ENCODE peak calls at places on chromosomes 3 and 15, in six cellular contexts. W is right lobe of liver, I is lower leg skin, V is type B pancreatic cell, O is astrocyte of the cerebellum, F is GM12865. R is an unnamed sample.

GRCh38 chr3:195855471-195856409 is 44.0 kb upstream of the MUC4 start:
- DNase-seq in W (no peak), I (no peak), O (no peak), V (no peak), F (no peak), R (no peak)

GRCh38 chr3:171461087-171461917 is 1.1 kb upstream of the TNIK start:
- DNase-seq in F (peak; percentile 76), V (no peak), I (no peak), O (no peak), W (no peak), R (peak; percentile 23)

GRCh38 chr15:69337133-69337532 is 38.4 kb downstream of the PAQR5 start:
- DNase-seq in O (no peak), F (no peak), V (no peak), W (no peak), I (no peak), R (no peak)

GRCh38 chr3:118968111-118968510 is 66.5 kb downstream of the IGSF11 start:
- DNase-seq in W (no peak), F (no peak), O (no peak), V (no peak), I (no peak), R (no peak)

GRCh38 chr3:58180940-58181587 is 29.7 kb downstream of the DNASE1L3 start:
- DNase-seq in O (no peak), I (no peak), F (no peak), V (no peak), W (no peak), R (no peak)

GRCh38 chr3:34072297-34072696 is 273.9 kb downstream of the PDCD6IP start:
- DNase-seq in F (peak; percentile 34), W (no peak), O (no peak), V (no peak), I (no peak), R (no peak)

GRCh38 chr3:197022405-197023231 is 7.0 kb downstream of the MELTF start:
- DNase-seq in W (no peak), V (no peak), I (peak; percentile 76), O (no peak), F (peak; percentile 37), R (no peak)

GRCh38 chr3:108477511-108478147 is 32.8 kb downstream of the MYH15 start:
- DNase-seq in F (peak; percentile 73), O (peak; percentile 60), W (peak; percentile 38), I (no peak), V (no peak), R (peak; percentile 87)

GRCh38 chr15:66651198-66651597 is 50.8 kb upstream of the SMAD6 start:
- DNase-seq in V (no peak), W (no peak), O (no peak), I (no peak), F (no peak), R (no peak)

GRCh38 chr3:177563381-177563780 is 366.1 kb upstream of the TBL1XR1 start:
- DNase-seq in W (no peak), V (no peak), O (no peak), I (no peak), F (no peak), R (no peak)

GRCh38 chr3:126512026-126512425 is 5.5 kb downstream of the UROC1 start:
- DNase-seq in I (no peak), V (no peak), W (peak; percentile 47), O (no peak), F (no peak), R (no peak)

GRCh38 chr3:95810468-95810867 is 1003.9 kb upstream of the EPHA6 start:
- DNase-seq in I (no peak), W (no peak), F (no peak), V (no peak), O (no peak), R (no peak)

GRCh38 chr3:118636841-118637240 is 397.8 kb downstream of the IGSF11 start:
- DNase-seq in O (no peak), I (no peak), F (peak; percentile 10), W (no peak), V (no peak), R (no peak)

GRCh38 chr3:26963356-26963742 is 340.8 kb downstream of the LRRC3B start:
- DNase-seq in I (no peak), V (no peak), W (no peak), F (no peak), O (no peak), R (no peak)

GRCh38 chr3:81216192-81216591 is 545.3 kb downstream of the GBE1 start:
- DNase-seq in I (no peak), F (no peak), W (no peak), O (peak; percentile 15), V (no peak), R (no peak)

GRCh38 chr3:54846085-54846484 is 81.8 kb downstream of the LRTM1 start:
- DNase-seq in F (no peak), V (no peak), O (no peak), I (no peak), W (no peak), R (no peak)

GRCh38 chr3:52253314-52254260 is 8.0 kb downstream of the PPM1M start:
- DNase-seq in O (no peak), W (peak; percentile 45), V (no peak), I (peak; percentile 87), F (peak; percentile 92), R (no peak)

GRCh38 chr3:111733856-111734255 is 125.2 kb upstream of the PHLDB2 start:
- DNase-seq in W (no peak), F (no peak), I (no peak), V (no peak), O (no peak), R (no peak)

GRCh38 chr3:194281766-194282165 is 69.4 kb downstream of the CPN2 start:
- DNase-seq in W (no peak), V (no peak), I (peak; percentile 43), O (no peak), F (no peak), R (no peak)

GRCh38 chr3:131568460-131568859 is 65.7 kb upstream of the MRPL3 start:
- DNase-seq in O (no peak), I (no peak), F (no peak), W (no peak), V (no peak), R (no peak)

GRCh38 chr3:3165650-3166049 is 13.8 kb downstream of the CRBN start:
- DNase-seq in I (no peak), W (no peak), F (no peak), V (no peak), O (no peak), R (no peak)

GRCh38 chr3:101216710-101217457 is 103.5 kb downstream of the IMPG2 start:
- DNase-seq in V (no peak), I (peak; percentile 87), O (no peak), W (no peak), F (peak; percentile 15), R (no peak)

GRCh38 chr3:156264771-156265170 is 144.4 kb downstream of the KCNAB1 start:
- DNase-seq in W (no peak), I (no peak), O (no peak), F (no peak), V (no peak), R (no peak)

GRCh38 chr3:33119891-33120290 is 6.1 kb downstream of the CRTAP start:
- DNase-seq in F (no peak), V (no peak), I (peak; percentile 80), W (no peak), O (no peak), R (no peak)

GRCh38 chr15:46441294-46442062 is 806.6 kb downstream of the SQOR start:
- DNase-seq in V (no peak), W (no peak), I (no peak), O (no peak), F (no peak), R (no peak)

GRCh38 chr3:173725507-173725906 is 328.0 kb downstream of the NLGN1 start:
- DNase-seq in O (no peak), F (no peak), I (no peak), W (no peak), V (no peak), R (no peak)

GRCh38 chr3:171904829-171905228 is 61.7 kb downstream of the TMEM212 start:
- DNase-seq in I (no peak), W (no peak), F (no peak), V (no peak), O (peak; percentile 1), R (no peak)

GRCh38 chr3:184582998-184583344 is 21.4 kb downstream of the EPHB3 start:
- DNase-seq in I (no peak), W (no peak), F (no peak), O (no peak), V (no peak), R (no peak)

GRCh38 chr3:153348457-153349137 is 186.6 kb downstream of the RAP2B start:
- DNase-seq in O (no peak), W (no peak), I (no peak), V (no peak), F (no peak), R (no peak)

GRCh38 chr3:160963949-160964348 is 141.2 kb downstream of the B3GALNT1 start:
- DNase-seq in O (no peak), F (no peak), V (no peak), W (no peak), I (no peak), R (no peak)
- TF ChIP-seq CTCF in O (no peak), F (no peak), V (no peak), W (no peak), I (no peak), R (no peak)

GRCh38 chr3:182490601-182491485 is 302.5 kb upstream of the ATP11B start:
- DNase-seq in I (no peak), V (no peak), O (peak; percentile 28), W (no peak), F (peak; percentile 34), R (peak; percentile 18)
- TF ChIP-seq CTCF in I (no peak), V (peak; percentile 77), O (peak; percentile 59), W (peak; percentile 39), F (peak; percentile 28), R (peak; percentile 62)

DNA sequence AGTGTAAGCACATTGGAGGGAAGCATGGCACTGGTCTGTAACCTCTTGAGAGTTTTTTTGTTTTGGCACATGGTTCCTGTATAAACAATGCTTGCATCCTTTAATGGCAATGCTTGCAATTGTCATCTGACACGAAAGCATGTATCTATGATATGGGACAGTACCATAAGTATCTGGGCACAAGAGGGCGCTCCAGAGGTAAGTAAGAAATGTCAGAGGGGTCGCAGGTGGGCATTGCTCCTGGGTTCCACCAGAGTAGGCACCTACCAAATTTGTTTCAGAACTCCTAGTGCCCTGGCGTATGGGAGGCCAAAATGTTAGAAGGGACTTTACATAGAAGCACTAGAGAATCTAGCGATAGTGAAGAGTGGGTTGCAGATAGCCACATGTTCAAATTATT is 58.7 kb upstream of the BCHE start:
- DNase-seq in O (no peak), V (no peak), F (peak; percentile 24), I (no peak), W (no peak), R (no peak)
- TF ChIP-seq CTCF in O (peak; percentile 37), V (peak; percentile 65), F (peak; percentile 39), I (no peak), W (no peak), R (peak; percentile 43)

GRCh38 chr15:82105458-82106205 is 59.8 kb upstream of the MEX3B start:
- DNase-seq in V (no peak), O (peak; percentile 60), W (no peak), I (no peak), F (no peak), R (no peak)

GRCh38 chr15:82098674-82099073 is 52.9 kb upstream of the MEX3B start:
- DNase-seq in F (no peak), O (no peak), W (no peak), V (no peak), I (no peak), R (no peak)

GRCh38 chr15:82100116-82100795 is 54.4 kb upstream of the MEX3B start:
- DNase-seq in F (no peak), W (no peak), O (no peak), V (no peak), I (no peak), R (no peak)

GRCh38 chr15:82106671-82107070 is 60.9 kb upstream of the MEX3B start:
- DNase-seq in W (no peak), F (no peak), V (no peak), O (no peak), I (no peak), R (no peak)

GRCh38 chr15:82103500-82103899 is 57.7 kb upstream of the MEX3B start:
- DNase-seq in V (no peak), W (no peak), F (no peak), O (no peak), I (no peak), R (no peak)
- TF ChIP-seq CTCF in V (no peak), W (no peak), F (no peak), O (peak; percentile 32), I (no peak), R (peak; percentile 42)

R was measured in LNCaP clone FGC.